ENCODE peak calls at places on chromosomes 16 and 17, in ten cellular contexts. W is fibroblast of lung; S is adrenal gland; J is CD8-positive, alpha-beta T cell; L is ovary; R is stomach; T is colonic mucosa; G is esophagus squamous epithelium; P is PC-3; Y is A549. E is an unnamed sample.

GRCh38 chr17:42883802-42884553 is 16.6 kb upstream of the G6PC1 start:
- DNase-seq in W (no peak), S (no peak), J (no peak), L (no peak), R (no peak), T (no peak), G (no peak), P (peak; percentile 33), Y (no peak), E (no peak)

GRCh38 chr16:79372504-79373184 is 227.9 kb downstream of the MAF start:
- DNase-seq in W (peak; percentile 61), S (peak; percentile 23), J (peak; percentile 9), L (no peak), R (no peak), T (no peak), G (no peak), P (no peak), Y (peak; percentile 41), E (no peak)

GRCh38 chr16:89737341-89738071 is 16.2 kb downstream of the ZNF276 start:
- DNase-seq in W (no peak), S (no peak), J (peak; percentile 55), L (no peak), R (no peak), T (no peak), G (no peak), P (no peak), Y (no peak), E (no peak)

GRCh38 chr16:11114366-11115164 is 141.4 kb downstream of the SOCS1 start:
- DNase-seq in W (no peak), S (no peak), J (peak; percentile 18), L (no peak), R (no peak), T (no peak), G (no peak), P (no peak), Y (no peak), E (no peak)

GRCh38 chr17:29063992-29064391 is 21.1 kb downstream of the PIPOX start:
- DNase-seq in W (no peak), S (no peak), J (no peak), L (no peak), R (no peak), T (no peak), G (no peak), P (no peak), Y (no peak), E (no peak)

GRCh38 chr16:57664662-57665025 is 3.5 kb upstream of the ADGRG3 start:
- DNase-seq in W (no peak), S (no peak), J (no peak), L (no peak), R (no peak), T (no peak), G (no peak), P (no peak), Y (no peak), E (no peak)

GRCh38 chr16:25135239-25135878 is 23.8 kb downstream of the LCMT1 start:
- DNase-seq in W (peak; percentile 67), S (no peak), J (no peak), L (no peak), R (no peak), T (peak; percentile 63), G (no peak), P (peak; percentile 78), Y (peak; percentile 64), E (no peak)

GRCh38 chr16:12319464-12320030 is 343.0 kb downstream of the SNX29 start:
- DNase-seq in W (no peak), S (no peak), J (no peak), L (no peak), R (peak; percentile 28), T (no peak), G (no peak), P (no peak), Y (no peak), E (no peak)

GRCh38 chr16:35562471-35562870 is 2103.1 kb downstream of the TP53TG3F start:
- DNase-seq in W (no peak), S (no peak), J (no peak), L (no peak), R (no peak), T (no peak), G (no peak), P (no peak), Y (no peak), E (no peak)

GRCh38 chr17:50266384-50267073 is 7.7 kb upstream of the TMEM92 start:
- DNase-seq in W (peak; percentile 92), S (peak; percentile 20), J (no peak), L (peak; percentile 82), R (peak; percentile 88), T (peak; percentile 40), G (no peak), P (peak; percentile 93), Y (peak; percentile 47), E (peak; percentile 83)

GRCh38 chr16:65463652-65464260 is 341.9 kb upstream of the CDH11 start:
- DNase-seq in W (no peak), S (no peak), J (no peak), L (no peak), R (no peak), T (no peak), G (no peak), P (no peak), Y (no peak), E (no peak)

GRCh38 chr16:28297784-28298510 is 5.6 kb downstream of the SBK1 start:
- DNase-seq in W (no peak), S (no peak), J (peak; percentile 22), L (no peak), R (no peak), T (no peak), G (no peak), P (no peak), Y (no peak), E (no peak)

GRCh38 chr16:82630219-82630618 is 3.5 kb downstream of the CDH13 start:
- DNase-seq in W (peak; percentile 68), S (no peak), J (no peak), L (no peak), R (no peak), T (no peak), G (no peak), P (peak; percentile 55), Y (no peak), E (no peak)

GRCh38 chr17:6428207-6428965 is 6.5 kb downstream of the AIPL1 start:
- DNase-seq in W (no peak), S (no peak), J (no peak), L (no peak), R (no peak), T (no peak), G (no peak), P (no peak), Y (no peak), E (no peak)

GRCh38 chr17:43940630-43941029 is 1.6 kb downstream of the PPY start:
- DNase-seq in W (no peak), S (no peak), J (no peak), L (no peak), R (no peak), T (no peak), G (no peak), P (peak; percentile 60), Y (peak; percentile 58), E (peak; percentile 71)

GRCh38 chr17:55620945-55621344 is 101.7 kb downstream of the TMEM100 start:
- DNase-seq in W (no peak), S (no peak), J (no peak), L (no peak), R (no peak), T (no peak), G (no peak), P (no peak), Y (no peak), E (no peak)

GRCh38 chr17:72661093-72661944 is 431.2 kb downstream of the SLC39A11 start:
- DNase-seq in W (peak; percentile 51), S (no peak), J (no peak), L (no peak), R (no peak), T (no peak), G (no peak), P (peak; percentile 91), Y (no peak), E (no peak)

GRCh38 chr16:73339821-73340220 is 291.9 kb upstream of the ZFHX3 start:
- DNase-seq in W (no peak), S (no peak), J (no peak), L (no peak), R (no peak), T (no peak), G (no peak), P (no peak), Y (no peak), E (no peak)

GRCh38 chr17:38453951-38454421 is 25.7 kb downstream of the ARHGAP23 start:
- DNase-seq in W (peak; percentile 50), S (peak; percentile 71), J (no peak), L (no peak), R (no peak), T (no peak), G (no peak), P (peak; percentile 44), Y (peak; percentile 39), E (no peak)
- H3K4me3 ChIP-seq in W (peak overlapping the region; percentile 62), S (no peak overlapping the region), J (no peak overlapping the region), L (peak overlapping the region; percentile 30), R (peak overlapping the region; percentile 38), T (no peak overlapping the region), G (peak overlapping the region; percentile 63), P (peak overlapping the region; percentile 47), Y (peak overlapping the region; percentile 60), E (peak overlapping the region; percentile 75)

DNA sequence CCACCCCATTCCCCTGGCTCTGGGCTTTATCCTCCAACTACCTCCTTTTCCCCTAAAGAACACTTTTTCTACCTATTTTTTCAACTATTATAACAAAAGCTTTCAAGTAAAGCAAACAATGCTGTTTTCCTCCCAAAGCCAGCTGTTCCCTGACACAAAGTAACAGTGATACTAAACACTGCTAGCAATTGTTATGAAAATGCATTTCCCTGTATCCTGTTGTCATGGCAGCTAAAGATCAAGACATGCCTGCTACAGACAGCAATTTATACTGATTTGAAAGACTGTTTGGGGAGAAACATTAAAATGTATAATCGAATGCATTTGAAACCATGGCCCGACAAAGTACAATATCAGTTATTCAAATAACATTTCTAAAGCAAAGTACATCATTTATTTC is 89.2 kb downstream of the CHD9NB start:
- DNase-seq in W (no peak), S (no peak), J (no peak), L (no peak), R (no peak), T (no peak), G (no peak), P (peak; percentile 1), Y (no peak), E (no peak)
- H3K9me3 ChIP-seq in W (no peaks in the 10 kb centered on the region), S (no peaks in the 10 kb centered on the region), J (no peaks in the 10 kb centered on the region), L (no peaks in the 10 kb centered on the region), R (no peaks in the 10 kb centered on the region), T (no peaks in the 10 kb centered on the region), G (no peaks in the 10 kb centered on the region), P (no peaks in the 10 kb centered on the region), Y (no peaks in the 10 kb centered on the region), E (no peaks in the 10 kb centered on the region)

DNA sequence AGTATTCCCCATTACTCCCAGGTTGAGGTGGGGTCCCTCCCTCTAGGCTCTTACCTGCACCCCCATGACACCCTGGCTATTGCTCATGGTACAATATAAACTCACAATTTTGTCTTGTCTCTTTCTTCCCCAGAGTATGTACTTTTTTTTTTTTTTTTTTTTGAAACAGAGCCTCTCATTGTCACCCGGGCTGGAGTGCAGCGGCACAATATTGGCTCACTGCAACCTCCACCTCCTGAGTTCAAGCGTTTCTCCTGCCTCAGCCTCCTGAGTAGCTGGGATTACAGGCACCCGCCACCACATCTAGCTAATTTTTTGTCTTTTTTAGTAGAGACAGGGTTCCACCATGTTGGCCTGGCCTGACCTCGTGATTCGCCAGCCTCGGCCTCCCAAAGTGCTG is 8.5 kb downstream of the KANSL1 start:
- DNase-seq in W (no peak), S (no peak), J (no peak), L (no peak), R (no peak), T (no peak), G (no peak), P (no peak), Y (no peak), E (no peak)
- H3K4me1 ChIP-seq in W (peaks cover 2% of the 10 kb centered on the region), S (peaks cover 78% of the 10 kb centered on the region), J (peaks cover 93% of the 10 kb centered on the region), L (peaks cover 28% of the 10 kb centered on the region), R (peaks cover 71% of the 10 kb centered on the region), T (peaks cover 21% of the 10 kb centered on the region), G (peaks cover 100% of the 10 kb centered on the region), P (peaks cover 2% of the 10 kb centered on the region), Y (peaks cover 65% of the 10 kb centered on the region), E (peaks cover 14% of the 10 kb centered on the region)

GRCh38 chr17:77440571-77440981 is 299.8 kb downstream of the SEC14L1 start:
- DNase-seq in W (no peak), S (peak; percentile 64), J (no peak), L (no peak), R (no peak), T (no peak), G (no peak), P (no peak), Y (no peak), E (no peak)
- H3K4me3 ChIP-seq in W (no peak overlapping the region), S (no peak overlapping the region), J (peak overlapping the region; percentile 5), L (no peak overlapping the region), R (no peak overlapping the region), T (no peak overlapping the region), G (no peak overlapping the region), P (no peak overlapping the region), Y (no peak overlapping the region), E (no peak overlapping the region)